ENCODE peak calls at places on chromosomes 7 and 10, in seven cellular contexts. C is activated T-cell treated with anti-CD3 and anti-CD28 coated beads for 1 hour, D is GM20000, U is frontal cortex, M is left ventricle myocardium superior, W is progenitor cell of endocrine pancreas, A is H54. H is an unnamed sample.

GRCh38 chr7:71239517-71239916 is 107.6 kb downstream of the GALNT17 start:
- DNase-seq in W (no peak), U (no peak), M (no peak), D (no peak), C (no peak), A (no peak), H (no peak)

GRCh38 chr7:79329464-79329863 is 124.0 kb downstream of the MAGI2 start:
- DNase-seq in A (no peak), D (no peak), W (no peak), U (no peak), C (no peak), M (no peak), H (no peak)

GRCh38 chr7:4951903-4952636 is 6.9 kb downstream of the MMD2 start:
- DNase-seq in C (no peak), M (no peak), D (peak), U (no peak), A (peak), W (peak), H (peak)

GRCh38 chr10:68992721-68993440 is 4.3 kb downstream of the KIFBP start:
- DNase-seq in C (no peak), D (no peak), W (no peak), M (peak), A (peak), U (peak), H (peak)

GRCh38 chr10:51706225-51706624 is 6.8 kb upstream of the CSTF2T start:
- DNase-seq in W (no peak), A (no peak), C (no peak), D (no peak), U (no peak), M (peak), H (peak)

GRCh38 chr7:129612112-129613015 is 844 bp downstream of the NRF1 start:
- DNase-seq in M (peak), A (no peak), W (peak), D (peak), U (no peak), C (no peak), H (peak)

GRCh38 chr7:92088266-92088665 is 46.0 kb downstream of the CYP51A1 start:
- DNase-seq in A (no peak), W (no peak), D (no peak), M (no peak), C (no peak), U (no peak), H (no peak)

GRCh38 chr10:49079499-49079898 is 35.8 kb downstream of the VSTM4 start:
- DNase-seq in M (no peak), D (no peak), U (no peak), C (no peak), W (no peak), A (no peak), H (no peak)

GRCh38 chr7:130985361-130985760 is 251.4 kb upstream of the KLF14 start:
- DNase-seq in M (no peak), A (no peak), D (no peak), W (no peak), U (no peak), C (no peak), H (no peak)

GRCh38 chr10:79102056-79102874 is 33.5 kb downstream of the ZMIZ1 start:
- DNase-seq in D (no peak), M (peak), W (no peak), A (no peak), U (peak), C (no peak), H (peak)

GRCh38 chr7:151459726-151460473 is 20.0 kb upstream of the CRYGN start:
- DNase-seq in U (peak), A (peak), M (peak), C (no peak), W (peak), D (no peak), H (peak)

GRCh38 chr7:117051808-117052207 is 98.5 kb downstream of the ST7 start:
- DNase-seq in M (no peak), W (no peak), D (no peak), U (peak), C (no peak), A (no peak), H (peak)

GRCh38 chr10:113576853-113577252 is 24.0 kb downstream of the HABP2 start:
- DNase-seq in W (no peak), D (no peak), C (no peak), A (peak), U (no peak), M (no peak), H (peak)

GRCh38 chr7:145644426-145645154 is 472.0 kb upstream of the CNTNAP2 start:
- DNase-seq in M (no peak), W (no peak), D (no peak), U (no peak), C (no peak), A (peak), H (peak)

GRCh38 chr10:102604379-102604960 is 39.8 kb upstream of the TRIM8 start:
- DNase-seq in A (peak), C (no peak), M (no peak), W (no peak), D (no peak), U (no peak), H (peak)

GRCh38 chr10:125448596-125448995 is 234.4 kb downstream of the TEX36 start:
- DNase-seq in A (peak), W (no peak), C (no peak), M (no peak), D (no peak), U (no peak), H (peak)

GRCh38 chr7:27200761-27201230 is 905 bp upstream of the HOXA13 start:
- DNase-seq in C (no peak), D (no peak), A (no peak), M (no peak), U (no peak), W (no peak), H (no peak)

GRCh38 chr10:35300063-35300699 is 36.1 kb upstream of the CCNY start:
- DNase-seq in U (no peak), M (peak), A (peak), W (no peak), D (peak), C (no peak), H (peak)

GRCh38 chr7:46152671-46153070 is 231.6 kb upstream of the IGFBP3 start:
- DNase-seq in A (no peak), M (no peak), U (no peak), D (no peak), C (no peak), W (no peak), H (no peak)

GRCh38 chr10:102648889-102649752 is 4.8 kb downstream of the TRIM8 start:
- DNase-seq in M (peak), D (no peak), U (no peak), C (no peak), A (no peak), W (no peak), H (no peak)

GRCh38 chr10:60433684-60434083 is 44.0 kb upstream of the ANK3 start:
- DNase-seq in W (no peak), C (no peak), D (no peak), U (no peak), A (no peak), M (no peak), H (peak)

GRCh38 chr7:103944230-103944900 is 45.1 kb downstream of the RELN start:
- DNase-seq in M (no peak), U (no peak), D (no peak), C (no peak), A (no peak), W (no peak), H (no peak)

H was measured in fibroblast of the aortic adventitia.